ENCODE peak calls at places on chromosomes 5 and 9, in six cellular contexts. W is neuronal stem cell; R is activated naive CD8-positive, alpha-beta T cell treated with anti-CD3 and anti-CD28 coated beads, Interleukin-2, amount 50 U/mL, for 16 hours; Q is anterior cingulate cortex; G is fibroblast of pulmonary artery; F is hepatocyte. D is an unnamed sample.

GRCh38 chr9:16726718-16727451 is 143.6 kb downstream of the BNC2 start:
- DNase-seq in Q (peak; percentile 12), G (peak; percentile 96), R (no peak), W (peak; percentile 77), F (peak; percentile 74), D (peak; percentile 86)

GRCh38 chr9:108386859-108387384 is 468.9 kb downstream of the ACTL7B start:
- DNase-seq in W (no peak), F (no peak), R (no peak), Q (no peak), G (peak; percentile 51), D (no peak)

GRCh38 chr9:78386746-78387145 is 89.8 kb downstream of the PSAT1 start:
- DNase-seq in F (peak; percentile 53), W (no peak), R (no peak), G (peak; percentile 45), Q (no peak), D (no peak)

GRCh38 chr5:74382864-74383618 is 257.5 kb downstream of the ENC1 start:
- DNase-seq in F (peak; percentile 33), Q (no peak), W (no peak), R (no peak), G (peak; percentile 83), D (no peak)

GRCh38 chr5:40834391-40834848 is 602 bp downstream of the RPL37 start:
- DNase-seq in Q (no peak), F (peak; percentile 48), G (peak; percentile 45), R (no peak), W (no peak), D (no peak)

GRCh38 chr9:89564257-89564878 is 40.4 kb upstream of the GADD45G start:
- DNase-seq in R (no peak), F (peak; percentile 29), W (peak; percentile 5), G (peak; percentile 12), Q (no peak), D (no peak)

GRCh38 chr5:88948746-88949600 is 66.0 kb upstream of the MEF2C start:
- DNase-seq in G (no peak), Q (no peak), R (no peak), W (no peak), F (no peak), D (no peak)

GRCh38 chr9:109040571-109040970 is 27.3 kb upstream of the CTNNAL1 start:
- DNase-seq in Q (no peak), F (no peak), G (no peak), W (no peak), R (no peak), D (no peak)

GRCh38 chr9:117916291-117916690 is 212.1 kb downstream of the TLR4 start:
- DNase-seq in W (no peak), Q (no peak), G (no peak), F (no peak), R (no peak), D (no peak)

GRCh38 chr5:34587355-34588241 is 68.5 kb upstream of the RAI14 start:
- DNase-seq in F (no peak), R (no peak), W (no peak), Q (no peak), G (peak; percentile 74), D (no peak)

GRCh38 chr5:179051784-179052183 is 8.4 kb upstream of the ZNF354C start:
- DNase-seq in R (no peak), W (no peak), Q (no peak), F (no peak), G (no peak), D (no peak)

GRCh38 chr9:133591116-133591910 is 17.9 kb downstream of the FAM163B start:
- DNase-seq in W (no peak), Q (no peak), R (no peak), F (no peak), G (no peak), D (no peak)

GRCh38 chr9:70105142-70105541 is 61.5 kb downstream of the MAMDC2 start:
- DNase-seq in G (no peak), R (no peak), F (no peak), Q (no peak), W (no peak), D (no peak)

GRCh38 chr5:92518318-92518913 is 1062.6 kb downstream of the NR2F1-AS1 start:
- DNase-seq in Q (no peak), R (no peak), W (no peak), F (peak; percentile 51), G (peak; percentile 67), D (no peak)

D was measured in Right ventricle myocardium superior.